ENCODE peak calls at places on chromosomes 16 and 17, in six cellular contexts. One of them, this sample, is unnamed.
A peak's percentile ranks its signal among the peaks of the same experiment; 100 is the strongest.

GRCh38 chr17:17387461-17388362 is 84.5 kb downstream of the NT5M start:
- DNase-seq in hepatocyte: peak; percentile 66
- DNase-seq in WERI-Rb-1: peak; percentile 86
- DNase-seq in AG04450: no peak
- DNase-seq in thoracic aorta: no peak
- DNase-seq in HCT116: peak; percentile 90
- DNase-seq in this sample: peak; percentile 28

GRCh38 chr16:1374418-1375297 is 22.9 kb downstream of the GNPTG start:
- DNase-seq in AG04450: no peak
- DNase-seq in HCT116: no peak
- DNase-seq in thoracic aorta: no peak
- DNase-seq in hepatocyte: no peak
- DNase-seq in WERI-Rb-1: no peak
- DNase-seq in this sample: no peak

GRCh38 chr16:48687421-48688038 is 77.5 kb upstream of the N4BP1 start:
- DNase-seq in WERI-Rb-1: peak; percentile 66
- DNase-seq in HCT116: peak; percentile 60
- DNase-seq in thoracic aorta: no peak
- DNase-seq in AG04450: peak; percentile 29
- DNase-seq in hepatocyte: peak; percentile 86
- DNase-seq in this sample: peak; percentile 62

GRCh38 chr17:11035681-11036080 is 197.8 kb upstream of the PIRT start:
- DNase-seq in hepatocyte: no peak
- DNase-seq in WERI-Rb-1: no peak
- DNase-seq in HCT116: no peak
- DNase-seq in thoracic aorta: no peak
- DNase-seq in AG04450: no peak
- DNase-seq in this sample: no peak

GRCh38 chr17:21500064-21500463 is 123.9 kb downstream of the KCNJ12 start:
- DNase-seq in HCT116: no peak
- DNase-seq in thoracic aorta: no peak
- DNase-seq in hepatocyte: no peak
- DNase-seq in WERI-Rb-1: no peak
- DNase-seq in AG04450: no peak
- DNase-seq in this sample: no peak

GRCh38 chr17:69733171-69734014 is 318.9 kb downstream of the MAP2K6 start:
- DNase-seq in HCT116: no peak
- DNase-seq in thoracic aorta: no peak
- DNase-seq in hepatocyte: peak; percentile 43
- DNase-seq in WERI-Rb-1: peak; percentile 35
- DNase-seq in AG04450: peak; percentile 33
- DNase-seq in this sample: no peak

GRCh38 chr16:30491744-30492308 is 19.3 kb downstream of the ITGAL start:
- DNase-seq in WERI-Rb-1: no peak
- DNase-seq in hepatocyte: peak; percentile 39
- DNase-seq in thoracic aorta: no peak
- DNase-seq in HCT116: no peak
- DNase-seq in AG04450: peak; percentile 23
- DNase-seq in this sample: no peak

GRCh38 chr16:81693047-81693446 is 86.0 kb upstream of the PLCG2 start:
- DNase-seq in HCT116: no peak
- DNase-seq in thoracic aorta: no peak
- DNase-seq in AG04450: no peak
- DNase-seq in hepatocyte: no peak
- DNase-seq in WERI-Rb-1: no peak
- DNase-seq in this sample: no peak

GRCh38 chr17:66367112-66367511 is 64.7 kb downstream of the PRKCA start:
- DNase-seq in thoracic aorta: no peak
- DNase-seq in HCT116: no peak
- DNase-seq in hepatocyte: no peak
- DNase-seq in AG04450: no peak
- DNase-seq in WERI-Rb-1: no peak
- DNase-seq in this sample: no peak

GRCh38 chr17:38591759-38592241 is 14.0 kb downstream of the SRCIN1 start:
- DNase-seq in WERI-Rb-1: no peak
- DNase-seq in thoracic aorta: no peak
- DNase-seq in hepatocyte: no peak
- DNase-seq in HCT116: no peak
- DNase-seq in AG04450: no peak
- DNase-seq in this sample: no peak
- TF ChIP-seq CTCF in WERI-Rb-1: no peak
- TF ChIP-seq CTCF in thoracic aorta: no peak
- TF ChIP-seq CTCF in hepatocyte: no peak
- TF ChIP-seq CTCF in HCT116: no peak
- TF ChIP-seq CTCF in AG04450: no peak
- TF ChIP-seq CTCF in this sample: no peak

DNA sequence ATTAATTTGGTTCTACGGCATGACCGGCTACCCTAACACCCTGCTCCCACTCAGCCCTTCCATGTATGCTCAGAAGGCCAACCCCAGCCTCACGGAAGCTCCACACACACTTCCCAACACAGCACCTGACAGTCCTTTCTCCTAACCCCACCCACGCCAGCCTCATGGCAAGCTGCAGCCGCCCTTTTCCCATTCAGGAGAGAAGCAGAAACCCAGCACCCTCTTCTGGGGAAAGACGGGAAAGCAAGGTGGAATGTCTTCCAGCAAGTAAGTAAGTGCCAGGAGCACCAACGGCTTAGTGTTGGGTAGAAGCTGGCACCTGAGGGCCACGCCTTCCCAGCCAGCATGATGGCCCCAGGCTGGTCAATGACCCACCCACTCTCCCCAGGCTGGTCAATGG is 32.1 kb downstream of the ABR start:
- DNase-seq in hepatocyte: peak; percentile 79
- DNase-seq in WERI-Rb-1: peak; percentile 92
- DNase-seq in thoracic aorta: no peak
- DNase-seq in HCT116: peak; percentile 71
- DNase-seq in AG04450: no peak
- DNase-seq in this sample: peak; percentile 59
- TF ChIP-seq CTCF in hepatocyte: peak; percentile 48
- TF ChIP-seq CTCF in WERI-Rb-1: peak; percentile 81
- TF ChIP-seq CTCF in thoracic aorta: peak; percentile 46
- TF ChIP-seq CTCF in HCT116: peak; percentile 68
- TF ChIP-seq CTCF in AG04450: peak; percentile 53
- TF ChIP-seq CTCF in this sample: peak; percentile 36

GRCh38 chr17:55549140-55549539 is 37.9 kb upstream of the SMIM36 start:
- DNase-seq in HCT116: peak; percentile 40
- DNase-seq in WERI-Rb-1: peak; percentile 49
- DNase-seq in hepatocyte: no peak
- DNase-seq in thoracic aorta: no peak
- DNase-seq in AG04450: no peak
- DNase-seq in this sample: no peak
- TF ChIP-seq CTCF in HCT116: peak; percentile 71
- TF ChIP-seq CTCF in WERI-Rb-1: peak; percentile 56
- TF ChIP-seq CTCF in hepatocyte: peak; percentile 7
- TF ChIP-seq CTCF in thoracic aorta: no peak
- TF ChIP-seq CTCF in AG04450: peak; percentile 40
- TF ChIP-seq CTCF in this sample: no peak

GRCh38 chr17:4247361-4247980 is 16.3 kb downstream of the ANKFY1 start:
- DNase-seq in WERI-Rb-1: no peak
- DNase-seq in AG04450: no peak
- DNase-seq in HCT116: no peak
- DNase-seq in hepatocyte: no peak
- DNase-seq in thoracic aorta: no peak
- DNase-seq in this sample: no peak

GRCh38 chr17:4248504-4249277 is 15.1 kb downstream of the ANKFY1 start:
- DNase-seq in hepatocyte: no peak
- DNase-seq in HCT116: no peak
- DNase-seq in AG04450: no peak
- DNase-seq in thoracic aorta: no peak
- DNase-seq in WERI-Rb-1: no peak
- DNase-seq in this sample: no peak

GRCh38 chr17:4250887-4251286 is 12.9 kb downstream of the ANKFY1 start:
- DNase-seq in thoracic aorta: no peak
- DNase-seq in WERI-Rb-1: no peak
- DNase-seq in hepatocyte: no peak
- DNase-seq in HCT116: no peak
- DNase-seq in AG04450: no peak
- DNase-seq in this sample: no peak

GRCh38 chr17:4247981-4248388 is 15.8 kb downstream of the ANKFY1 start:
- DNase-seq in hepatocyte: peak; percentile 71
- DNase-seq in WERI-Rb-1: no peak
- DNase-seq in thoracic aorta: no peak
- DNase-seq in HCT116: peak; percentile 23
- DNase-seq in AG04450: no peak
- DNase-seq in this sample: no peak

DNA sequence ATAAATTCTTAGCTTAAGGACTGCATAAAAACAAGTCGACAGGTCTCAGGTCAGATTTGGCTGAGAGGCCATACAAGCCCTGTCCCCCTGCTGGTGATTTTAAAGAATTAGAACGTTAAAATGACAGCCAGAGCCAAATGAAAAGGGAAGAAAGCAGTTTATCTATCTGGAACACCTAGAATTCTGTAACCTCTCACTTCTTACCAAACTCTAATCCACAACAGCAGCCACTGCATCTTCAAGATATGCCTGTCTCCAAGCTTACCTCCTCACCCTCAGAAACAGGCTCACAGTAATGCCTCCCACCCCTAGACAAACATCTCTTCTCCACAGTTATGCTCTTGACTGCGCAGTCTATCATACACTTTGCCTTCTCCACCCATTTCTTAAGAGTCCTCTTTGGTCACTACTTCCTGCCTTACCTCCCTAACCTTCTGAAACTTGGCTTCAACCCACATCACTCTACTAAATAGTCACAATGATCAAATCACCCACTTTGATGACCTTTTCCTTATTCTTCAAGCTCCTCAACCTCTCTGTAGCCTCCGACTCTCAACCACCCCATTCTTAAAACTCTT is 14.2 kb downstream of the ANKFY1 start:
- DNase-seq in WERI-Rb-1: no peak
- DNase-seq in hepatocyte: peak; percentile 57
- DNase-seq in HCT116: no peak
- DNase-seq in thoracic aorta: no peak
- DNase-seq in AG04450: no peak
- DNase-seq in this sample: no peak
- TF ChIP-seq CTCF in WERI-Rb-1: peak; percentile 39
- TF ChIP-seq CTCF in hepatocyte: peak; percentile 46
- TF ChIP-seq CTCF in HCT116: peak; percentile 54
- TF ChIP-seq CTCF in thoracic aorta: peak; percentile 48
- TF ChIP-seq CTCF in AG04450: peak; percentile 63
- TF ChIP-seq CTCF in this sample: peak; percentile 50

GRCh38 chr17:47821424-47822379 is at the start of gene OSBPL7:
- DNase-seq in hepatocyte: peak; percentile 91
- DNase-seq in WERI-Rb-1: peak; percentile 96
- DNase-seq in thoracic aorta: peak; percentile 41
- DNase-seq in AG04450: peak; percentile 52
- DNase-seq in HCT116: peak; percentile 63
- DNase-seq in this sample: peak; percentile 61
- TF ChIP-seq CTCF in hepatocyte: peak; percentile 57
- TF ChIP-seq CTCF in WERI-Rb-1: peak; percentile 52
- TF ChIP-seq CTCF in thoracic aorta: no peak
- TF ChIP-seq CTCF in AG04450: no peak
- TF ChIP-seq CTCF in HCT116: peak; percentile 49
- TF ChIP-seq CTCF in this sample: no peak

GRCh38 chr16:53417011-53417410 is 17.3 kb upstream of the RBL2 start:
- DNase-seq in thoracic aorta: no peak
- DNase-seq in AG04450: no peak
- DNase-seq in WERI-Rb-1: no peak
- DNase-seq in hepatocyte: no peak
- DNase-seq in HCT116: no peak
- DNase-seq in this sample: no peak

GRCh38 chr16:53417976-53418375 is 16.3 kb upstream of the RBL2 start:
- DNase-seq in hepatocyte: no peak
- DNase-seq in HCT116: no peak
- DNase-seq in WERI-Rb-1: no peak
- DNase-seq in thoracic aorta: no peak
- DNase-seq in AG04450: no peak
- DNase-seq in this sample: no peak

GRCh38 chr16:53413864-53414263 is 20.4 kb upstream of the RBL2 start:
- DNase-seq in WERI-Rb-1: no peak
- DNase-seq in HCT116: no peak
- DNase-seq in AG04450: no peak
- DNase-seq in thoracic aorta: no peak
- DNase-seq in hepatocyte: no peak
- DNase-seq in this sample: no peak

GRCh38 chr16:53414381-53414780 is 19.9 kb upstream of the RBL2 start:
- DNase-seq in thoracic aorta: no peak
- DNase-seq in hepatocyte: no peak
- DNase-seq in AG04450: no peak
- DNase-seq in WERI-Rb-1: no peak
- DNase-seq in HCT116: no peak
- DNase-seq in this sample: no peak

GRCh38 chr16:53415504-53415903 is 18.8 kb upstream of the RBL2 start:
- DNase-seq in HCT116: no peak
- DNase-seq in thoracic aorta: no peak
- DNase-seq in AG04450: no peak
- DNase-seq in hepatocyte: peak; percentile 46
- DNase-seq in WERI-Rb-1: peak; percentile 53
- DNase-seq in this sample: no peak
- TF ChIP-seq CTCF in HCT116: peak; percentile 29
- TF ChIP-seq CTCF in thoracic aorta: no peak
- TF ChIP-seq CTCF in AG04450: no peak
- TF ChIP-seq CTCF in hepatocyte: peak; percentile 23
- TF ChIP-seq CTCF in WERI-Rb-1: peak; percentile 67
- TF ChIP-seq CTCF in this sample: no peak

DNA sequence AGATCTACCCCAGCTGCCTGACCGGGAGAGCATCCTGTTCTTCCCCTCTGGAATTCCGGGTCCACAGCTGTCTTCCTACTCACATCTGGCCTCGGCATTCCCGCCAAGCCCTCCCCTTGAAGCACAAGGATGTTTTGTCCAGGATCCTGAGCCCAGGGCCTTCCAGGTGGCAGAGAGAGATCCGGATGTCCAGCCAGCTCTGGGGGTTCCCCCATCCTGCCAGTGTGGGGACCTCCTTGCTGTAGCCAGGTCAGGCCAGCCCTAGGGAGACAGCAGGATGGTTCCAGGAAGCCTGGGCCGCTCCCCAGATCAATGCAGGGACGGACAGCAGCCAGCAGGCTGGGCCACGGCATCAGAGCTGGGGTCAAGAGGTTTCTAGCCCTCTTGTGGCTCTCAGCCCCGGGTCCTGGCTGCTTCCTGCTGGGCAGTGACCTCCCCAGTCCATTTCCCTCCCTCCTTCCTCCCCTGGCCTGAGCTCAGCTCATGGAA is 55.3 kb downstream of the SOCS3 start:
- DNase-seq in AG04450: no peak
- DNase-seq in WERI-Rb-1: no peak
- DNase-seq in HCT116: no peak
- DNase-seq in thoracic aorta: no peak
- DNase-seq in hepatocyte: no peak
- DNase-seq in this sample: no peak
- TF ChIP-seq CTCF in AG04450: no peak
- TF ChIP-seq CTCF in WERI-Rb-1: no peak
- TF ChIP-seq CTCF in HCT116: no peak
- TF ChIP-seq CTCF in thoracic aorta: no peak
- TF ChIP-seq CTCF in hepatocyte: no peak
- TF ChIP-seq CTCF in this sample: no peak